ENCODE peak calls at places on chromosomes 12 and 14, in eight cellular contexts. Q is neural crest cell; B is endothelial cell; T is IMR-90; O is A549; X is HFFc6; N is HepG2; Y is CD8-positive, alpha-beta T cell. C is an unnamed sample.

GRCh38 chr12:76860301-76860700 is 18.5 kb downstream of the CSRP2 start:
- DNase-seq in O (no peak), X (no peak), T (no peak), Y (no peak), N (no peak), B (no peak), Q (no peak), C (no peak)

GRCh38 chr14:48125654-48126053 is 450.2 kb upstream of the MDGA2 start:
- DNase-seq in Y (no peak), B (no peak), T (no peak), O (no peak), N (no peak), Q (no peak), X (no peak), C (no peak)

GRCh38 chr12:70043490-70044138 is 199.6 kb upstream of the CNOT2 start:
- DNase-seq in N (no peak), B (no peak), X (no peak), T (no peak), Q (no peak), O (no peak), Y (no peak), C (no peak)

GRCh38 chr14:86779416-86779815 is 1213.6 kb downstream of the GALC start:
- DNase-seq in X (no peak), T (peak), O (no peak), B (no peak), Y (no peak), Q (no peak), N (no peak), C (no peak)

GRCh38 chr12:51156366-51156765 is 16.6 kb downstream of the TFCP2 start:
- DNase-seq in B (no peak), X (no peak), N (no peak), T (no peak), Y (no peak), O (no peak), Q (no peak), C (no peak)

GRCh38 chr12:67873355-67873754 is 115.9 kb upstream of the IFNG-AS1 start:
- DNase-seq in Y (no peak), O (no peak), X (no peak), N (no peak), T (no peak), Q (no peak), B (no peak), C (no peak)

GRCh38 chr14:21723431-21724045 is 49.9 kb upstream of the OR4E1 start:
- DNase-seq in T (no peak), B (peak), O (peak), N (peak), X (no peak), Q (peak), Y (no peak), C (no peak)

GRCh38 chr14:60622920-60623263 is 26.4 kb downstream of the SIX1 start:
- DNase-seq in Y (no peak), Q (no peak), X (no peak), B (no peak), N (no peak), O (no peak), T (peak), C (no peak)

GRCh38 chr14:64612021-64612380 is 62.2 kb downstream of the PPP1R36 start:
- DNase-seq in T (peak), Y (no peak), B (no peak), O (peak), X (peak), Q (no peak), N (no peak), C (no peak)

GRCh38 chr12:27852117-27852516 is 72.1 kb upstream of the MANSC4 start:
- DNase-seq in Y (no peak), N (no peak), O (no peak), B (no peak), X (no peak), T (no peak), Q (no peak), C (no peak)

GRCh38 chr14:22871962-22872832 is 657 bp downstream of the LRP10 start:
- DNase-seq in X (peak), O (peak), Y (peak), B (peak), Q (peak), T (peak), N (peak), C (peak)

GRCh38 chr12:55703288-55703687 is 4.4 kb downstream of the ITGA7 start:
- DNase-seq in Q (no peak), T (no peak), N (no peak), X (peak), O (no peak), Y (no peak), B (no peak), C (no peak)

GRCh38 chr14:61219673-61220072 is 61.5 kb downstream of the TMEM30B start:
- DNase-seq in X (no peak), B (no peak), N (no peak), Y (no peak), O (no peak), T (peak), Q (no peak), C (no peak)

GRCh38 chr12:15728118-15728598 is 61.0 kb downstream of the EPS8 start:
- DNase-seq in Q (no peak), X (peak), B (no peak), O (peak), Y (no peak), T (peak), N (no peak), C (no peak)

GRCh38 chr12:57233357-57234232 is 4.1 kb downstream of the SHMT2 start:
- DNase-seq in Y (no peak), N (no peak), Q (no peak), B (no peak), X (no peak), O (no peak), T (peak), C (no peak)

GRCh38 chr12:128245106-128245505 is 21.9 kb upstream of the TMEM132C start:
- DNase-seq in Y (no peak), N (no peak), B (no peak), Q (no peak), T (no peak), O (no peak), X (no peak), C (no peak)

GRCh38 chr14:83172363-83172762 is 1638.7 kb upstream of the SEL1L start:
- DNase-seq in Y (no peak), X (peak), N (peak), Q (no peak), B (no peak), O (no peak), T (peak), C (no peak)

GRCh38 chr12:99549651-99550050 is 97.9 kb upstream of the GARIN6 start:
- DNase-seq in O (no peak), Q (no peak), Y (no peak), T (no peak), N (no peak), X (no peak), B (no peak), C (no peak)

GRCh38 chr12:115166698-115167315 is 482.8 kb upstream of the TBX3 start:
- DNase-seq in Q (no peak), O (peak), B (no peak), Y (no peak), N (peak), X (no peak), T (peak), C (no peak)

GRCh38 chr12:39003541-39004160 is 98.3 kb upstream of the CPNE8 start:
- DNase-seq in N (peak), Q (no peak), Y (no peak), T (no peak), O (peak), B (no peak), X (no peak), C (no peak)

GRCh38 chr14:56195727-56196126 is 77.5 kb downstream of the PELI2 start:
- DNase-seq in Q (no peak), N (no peak), X (peak), O (no peak), T (peak), B (no peak), Y (no peak), C (no peak)

GRCh38 chr14:60589442-60589841 is 59.8 kb downstream of the SIX1 start:
- DNase-seq in X (no peak), B (no peak), Y (no peak), O (no peak), T (no peak), N (no peak), Q (no peak), C (no peak)

GRCh38 chr14:78605065-78605762 is 435.0 kb downstream of the NRXN3 start:
- DNase-seq in B (no peak), Q (no peak), O (no peak), Y (no peak), X (no peak), T (no peak), N (no peak), C (no peak)

GRCh38 chr12:79344855-79345840 is 345.6 kb downstream of the PAWR start:
- DNase-seq in N (peak), O (peak), T (peak), X (no peak), Y (no peak), Q (peak), B (peak), C (no peak)

GRCh38 chr12:110689002-110689600 is at the start of gene HVCN1:
- DNase-seq in T (no peak), N (no peak), X (no peak), B (peak), Q (peak), O (no peak), Y (no peak), C (peak)
- TF ChIP-seq CTCF in T (no peak), N (no peak), X (no peak), B (no peak), Q (no peak), O (no peak), Y (no peak), C (no peak)

GRCh38 chr14:67485501-67486095 is 2.9 kb downstream of the TMEM229B start:
- DNase-seq in O (no peak), N (no peak), Q (no peak), Y (no peak), X (no peak), B (peak), T (no peak), C (no peak)
- TF ChIP-seq CTCF in O (no peak), N (no peak), Q (no peak), Y (no peak), X (no peak), B (no peak), T (no peak), C (no peak)

GRCh38 chr12:122921917-122922316 is 26.0 kb upstream of the VPS37B start:
- DNase-seq in X (no peak), B (no peak), Q (no peak), N (no peak), Y (no peak), T (no peak), O (no peak), C (no peak)
- TF ChIP-seq CTCF in X (no peak), B (no peak), Q (no peak), N (no peak), Y (no peak), T (no peak), O (no peak), C (no peak)

GRCh38 chr14:24307156-24307574 is 612 bp downstream of the CIDEB start:
- DNase-seq in B (no peak), N (no peak), O (no peak), T (no peak), Y (no peak), Q (no peak), X (no peak), C (no peak)

GRCh38 chr14:24309538-24310386 is at the start of gene LTB4R2:
- DNase-seq in T (no peak), Y (no peak), B (no peak), X (no peak), O (no peak), Q (no peak), N (no peak), C (no peak)

GRCh38 chr14:24310387-24310665 is 386 bp downstream of the LTB4R2 start:
- DNase-seq in N (no peak), T (no peak), B (no peak), X (no peak), Y (no peak), O (no peak), Q (no peak), C (no peak)

GRCh38 chr14:24307575-24308341 is at the start of gene CIDEB:
- DNase-seq in O (peak), Q (peak), X (peak), B (peak), T (peak), Y (no peak), N (peak), C (no peak)

DNA sequence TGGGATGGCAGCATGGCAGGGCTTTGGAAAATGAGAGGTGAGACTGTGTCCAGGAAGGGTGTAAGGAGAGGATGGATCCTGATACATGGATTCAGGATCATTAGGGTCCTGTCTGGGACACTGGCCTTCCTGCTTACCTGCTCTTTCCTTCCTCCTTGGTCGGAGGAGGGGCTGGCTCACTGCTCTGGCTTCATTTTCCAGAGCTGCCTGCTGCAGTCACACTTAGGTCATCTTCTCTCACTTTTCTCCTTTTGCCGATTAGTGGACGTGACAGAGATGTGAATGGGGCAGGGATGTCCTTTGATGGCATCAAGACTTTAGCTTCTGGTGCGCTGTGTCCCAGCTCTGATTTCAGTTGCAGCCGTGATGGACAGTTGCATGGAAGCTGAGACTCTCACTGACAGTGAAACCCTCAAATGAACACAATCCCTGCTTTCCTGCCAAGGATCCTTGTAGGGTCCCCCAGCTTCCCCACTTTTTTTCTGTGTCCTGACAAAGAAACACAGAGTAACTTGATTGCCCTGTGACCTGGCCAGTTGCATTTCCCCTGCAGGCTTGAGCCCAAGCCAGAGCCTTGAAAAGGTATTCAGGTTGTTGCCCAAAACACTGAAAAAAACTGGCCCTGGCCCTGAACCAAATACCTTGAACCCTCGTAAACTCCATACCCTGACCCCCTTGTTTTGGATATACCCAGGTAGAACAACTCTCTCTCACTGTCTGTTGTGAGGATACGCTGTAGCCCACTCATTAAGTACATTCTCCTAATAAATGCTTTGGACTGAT is 756 bp upstream of the CIDEB start:
- DNase-seq in Y (no peak), T (no peak), N (no peak), Q (no peak), X (no peak), B (no peak), O (no peak), C (no peak)
- TF ChIP-seq CTCF in Y (peak), T (no peak), N (no peak), Q (peak), X (peak), B (no peak), O (peak), C (peak)

C was measured in natural killer cell.